ENCODE peak calls at places on chromosomes 11 and 22, in five cellular contexts. M is GM23248; B is tibial nerve; V is Karpas-422; E is CD8-positive, alpha-beta memory T cell. W is an unnamed sample.
A peak's percentile ranks its signal among the peaks of the same experiment; 100 is the strongest.

GRCh38 chr22:32836286-32836859 is 34.9 kb downstream of the TIMP3 start:
- DNase-seq in M (peak; percentile 56), B (no peak), V (peak; percentile 68), E (no peak), W (peak; percentile 42)

GRCh38 chr11:67615455-67616430 is 9.0 kb downstream of the NDUFV1 start:
- DNase-seq in M (peak; percentile 52), B (no peak), V (peak; percentile 89), E (peak; percentile 40), W (peak; percentile 60)

GRCh38 chr11:126090452-126090851 is 27.8 kb upstream of the CDON start:
- DNase-seq in M (no peak), B (no peak), V (no peak), E (no peak), W (no peak)

GRCh38 chr22:18095101-18095805 is 15.4 kb upstream of the TUBA8 start:
- DNase-seq in M (no peak), B (no peak), V (no peak), E (no peak), W (no peak)

GRCh38 chr11:304915-305833 is 2.4 kb upstream of the IFITM2 start:
- DNase-seq in M (peak; percentile 87), B (peak; percentile 65), V (peak; percentile 71), E (no peak), W (peak; percentile 53)

GRCh38 chr22:49005557-49005956 is 822.1 kb downstream of the BRD1 start:
- DNase-seq in M (no peak), B (peak; percentile 3), V (no peak), E (no peak), W (no peak)

GRCh38 chr11:126413843-126414405 is 58.4 kb downstream of the ST3GAL4 start:
- DNase-seq in M (no peak), B (no peak), V (no peak), E (no peak), W (no peak)

GRCh38 chr22:22761606-22761962 is 117.2 kb downstream of the GGTLC2 start:
- DNase-seq in M (no peak), B (no peak), V (no peak), E (no peak), W (no peak)

GRCh38 chr22:25404923-25405853 is 159.3 kb upstream of the GRK3 start:
- DNase-seq in M (peak; percentile 94), B (peak; percentile 64), V (peak; percentile 76), E (peak; percentile 48), W (peak; percentile 35)

GRCh38 chr22:38074181-38075104 is 9.5 kb downstream of the SLC16A8 start:
- DNase-seq in M (no peak), B (no peak), V (no peak), E (no peak), W (no peak)

GRCh38 chr22:31350410-31350863 is 4.3 kb upstream of the PATZ1 start:
- DNase-seq in M (peak; percentile 38), B (no peak), V (no peak), E (no peak), W (peak; percentile 56)

GRCh38 chr11:124745835-124746620 is 6.0 kb downstream of the VSIG2 start:
- DNase-seq in M (peak; percentile 14), B (no peak), V (peak; percentile 64), E (no peak), W (peak; percentile 62)

GRCh38 chr11:94883878-94884277 is 89.5 kb downstream of the CWC15 start:
- DNase-seq in M (no peak), B (no peak), V (no peak), E (no peak), W (no peak)

GRCh38 chr11:1563149-1563638 is 8.9 kb downstream of the DUSP8 start:
- DNase-seq in M (no peak), B (no peak), V (no peak), E (no peak), W (no peak)

GRCh38 chr11:63573881-63574855 is 11.0 kb upstream of the PLAAT2 start:
- DNase-seq in M (peak; percentile 77), B (no peak), V (peak; percentile 51), E (no peak), W (peak; percentile 80)

GRCh38 chr11:71483689-71484088 is 30.7 kb downstream of the NADSYN1 start:
- DNase-seq in M (no peak), B (no peak), V (no peak), E (no peak), W (no peak)

GRCh38 chr11:17098632-17099031 is 21.2 kb upstream of the RPS13 start:
- DNase-seq in M (no peak), B (no peak), V (no peak), E (no peak), W (no peak)

GRCh38 chr22:26610983-26611382 is 6.8 kb downstream of the CRYBB1 start:
- DNase-seq in M (peak; percentile 47), B (no peak), V (no peak), E (no peak), W (peak; percentile 39)

GRCh38 chr22:26887456-26887855 is 230.1 kb downstream of the MIAT start:
- DNase-seq in M (peak; percentile 89), B (no peak), V (no peak), E (no peak), W (no peak)

GRCh38 chr22:45696227-45696626 is 24.6 kb downstream of the ATXN10 start:
- DNase-seq in M (no peak), B (no peak), V (no peak), E (no peak), W (no peak)

GRCh38 chr11:61930936-61931335 is 13.6 kb upstream of the RAB3IL1 start:
- DNase-seq in M (no peak), B (no peak), V (no peak), E (no peak), W (no peak)

GRCh38 chr11:28757725-28758515 is 649.7 kb downstream of the METTL15 start:
- DNase-seq in M (peak; percentile 63), B (no peak), V (no peak), E (no peak), W (no peak)

GRCh38 chr11:59660621-59661020 is 8.2 kb downstream of the PATL1 start:
- DNase-seq in M (no peak), B (no peak), V (no peak), E (no peak), W (no peak)

GRCh38 chr11:59659981-59660380 is 8.9 kb downstream of the PATL1 start:
- DNase-seq in M (no peak), B (no peak), V (no peak), E (no peak), W (no peak)

GRCh38 chr11:59658036-59658435 is 10.8 kb downstream of the PATL1 start:
- DNase-seq in M (no peak), B (no peak), V (no peak), E (no peak), W (no peak)

DNA sequence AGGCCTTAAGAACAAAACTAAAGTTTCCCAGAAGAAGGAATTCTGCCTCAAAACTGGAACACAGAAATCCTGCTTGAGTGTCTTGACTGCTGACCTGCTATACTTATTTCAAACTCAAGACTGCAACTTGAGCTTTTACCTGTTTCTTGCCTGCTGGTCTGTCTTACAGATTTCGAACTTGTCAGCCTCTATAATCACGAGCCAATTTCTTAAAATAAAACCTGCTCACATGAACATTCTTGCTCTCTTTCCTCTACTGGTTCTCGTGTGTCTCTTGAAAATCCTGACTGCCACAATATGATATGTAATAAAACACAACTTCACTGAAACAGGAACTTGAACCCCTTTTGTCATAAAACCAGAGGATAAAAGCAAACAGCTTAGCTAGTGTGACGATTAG is 13.9 kb downstream of the PATL1 start:
- DNase-seq in M (no peak), B (no peak), V (no peak), E (no peak), W (no peak)
- H3K36me3 ChIP-seq in M (peaks cover 96% of the 10 kb centered on the region), B (peaks cover 59% of the 10 kb centered on the region), V (peaks cover 77% of the 10 kb centered on the region), E (peaks cover 75% of the 10 kb centered on the region), W (peaks cover 51% of the 10 kb centered on the region)

DNA sequence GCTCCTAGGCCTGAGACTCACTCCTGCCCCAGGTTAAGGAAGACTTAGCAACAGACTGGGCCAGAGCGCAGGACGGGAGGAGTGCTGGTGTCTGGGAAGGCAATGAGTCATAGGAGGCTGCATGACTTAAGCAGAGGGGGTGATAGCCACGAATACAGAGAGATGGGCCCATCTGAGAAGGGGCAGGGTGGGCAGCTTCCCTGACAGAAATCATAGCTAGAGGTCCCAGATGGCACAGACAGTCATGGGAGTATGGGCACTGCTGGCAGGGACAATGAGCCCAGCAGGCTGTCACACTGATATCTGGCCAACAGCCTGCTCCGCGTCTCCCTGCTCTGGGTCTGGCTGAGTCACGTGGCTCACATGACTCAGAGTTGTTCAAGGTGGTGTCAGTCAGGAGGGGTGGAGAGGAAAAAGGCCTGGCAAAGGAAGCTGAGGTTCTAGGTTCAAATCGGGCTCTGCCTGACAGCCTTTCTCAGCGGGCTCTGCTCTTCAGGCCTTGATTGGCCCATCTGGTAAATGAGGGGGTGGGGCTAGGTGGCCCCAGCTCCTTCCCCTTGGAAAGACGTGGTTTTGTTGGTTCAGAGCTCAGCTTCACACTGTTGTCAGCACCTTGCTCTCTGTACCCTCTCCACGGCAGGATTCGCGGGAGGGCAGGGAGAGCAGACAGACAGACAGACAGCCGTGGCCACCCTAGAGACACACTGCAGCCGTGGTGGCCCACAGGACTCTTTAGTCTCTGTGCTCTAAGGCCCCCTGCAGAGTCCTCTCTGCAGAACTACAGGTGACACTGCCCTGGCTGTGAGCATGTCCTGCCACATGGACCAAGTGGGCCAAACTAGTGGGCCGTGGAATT is 47.8 kb downstream of the DBX1 start:
- DNase-seq in M (peak; percentile 98), B (no peak), V (no peak), E (no peak), W (no peak)
- H3K36me3 ChIP-seq in M (peaks cover 18% of the 10 kb centered on the region), B (no peaks in the 10 kb centered on the region), V (no peaks in the 10 kb centered on the region), E (no peaks in the 10 kb centered on the region), W (no peaks in the 10 kb centered on the region)

GRCh38 chr11:35182317-35182939 is 43.5 kb downstream of the CD44 start:
- DNase-seq in M (peak; percentile 39), B (no peak), V (no peak), E (no peak), W (peak; percentile 59)
- H3K36me3 ChIP-seq in M (peaks cover 89% of the 10 kb centered on the region), B (no peaks in the 10 kb centered on the region), V (no peaks in the 10 kb centered on the region), E (peaks cover 47% of the 10 kb centered on the region), W (peaks cover 15% of the 10 kb centered on the region)

GRCh38 chr22:30024231-30024630 is 56.0 kb upstream of the HORMAD2 start:
- DNase-seq in M (no peak), B (no peak), V (no peak), E (no peak), W (no peak)
- H3K36me3 ChIP-seq in M (peaks cover 30% of the 10 kb centered on the region), B (peaks cover 9% of the 10 kb centered on the region), V (no peaks in the 10 kb centered on the region), E (peaks cover 52% of the 10 kb centered on the region), W (peaks cover 5% of the 10 kb centered on the region)

GRCh38 chr22:20567993-20568417 is 60.6 kb downstream of the MED15 start:
- DNase-seq in M (peak; percentile 84), B (no peak), V (no peak), E (no peak), W (no peak)

GRCh38 chr22:20565761-20566160 is 58.4 kb downstream of the MED15 start:
- DNase-seq in M (no peak), B (no peak), V (no peak), E (no peak), W (no peak)

GRCh38 chr22:20567371-20567847 is 60.0 kb downstream of the MED15 start:
- DNase-seq in M (peak; percentile 94), B (no peak), V (no peak), E (no peak), W (no peak)

GRCh38 chr22:20565079-20565734 is 57.8 kb downstream of the MED15 start:
- DNase-seq in M (peak; percentile 47), B (no peak), V (no peak), E (no peak), W (no peak)

GRCh38 chr22:20566420-20567260 is 59.2 kb downstream of the MED15 start:
- DNase-seq in M (peak; percentile 93), B (no peak), V (no peak), E (peak; percentile 55), W (no peak)
- H3K36me3 ChIP-seq in M (peaks cover 45% of the 10 kb centered on the region), B (peaks cover 11% of the 10 kb centered on the region), V (peaks cover 16% of the 10 kb centered on the region), E (peaks cover 45% of the 10 kb centered on the region), W (peaks cover 3% of the 10 kb centered on the region)